ENCODE peak calls at places on chromosomes 7 and 10, in nine cellular contexts. M, H, V, J, F, E, U, Z and Y are unnamed samples.

GRCh38 chr7:151342102-151342646 is 562 bp downstream of the NUB1 start:
- DNase-seq in F (no peak), U (no peak), E (no peak), Z (no peak), V (peak; percentile 79), J (no peak), H (no peak), M (no peak), Y (peak; percentile 66)

GRCh38 chr10:128024426-128024825 is 101.8 kb downstream of the MKI67 start:
- DNase-seq in H (no peak), Z (no peak), U (no peak), F (no peak), E (no peak), M (no peak), V (no peak), J (no peak), Y (no peak)

GRCh38 chr7:117283371-117283770 is 39.5 kb downstream of the WNT2 start:
- DNase-seq in U (no peak), M (peak; percentile 81), E (no peak), V (no peak), H (peak; percentile 62), J (no peak), F (no peak), Z (no peak), Y (no peak)

GRCh38 chr7:40551685-40552576 is 417.1 kb downstream of the SUGCT start:
- DNase-seq in J (peak; percentile 61), Z (no peak), V (peak; percentile 1), U (no peak), F (no peak), H (peak; percentile 89), M (no peak), E (no peak), Y (peak; percentile 8)

GRCh38 chr7:93914581-93915066 is 6.9 kb upstream of the GNG11 start:
- DNase-seq in M (peak; percentile 46), V (no peak), U (no peak), E (no peak), H (peak; percentile 76), Z (no peak), F (no peak), J (no peak), Y (no peak)

GRCh38 chr10:86410542-86411124 is 44.0 kb upstream of the GRID1 start:
- DNase-seq in J (no peak), U (no peak), M (no peak), V (no peak), Z (no peak), F (no peak), E (no peak), H (peak; percentile 90), Y (no peak)

GRCh38 chr7:30048582-30048981 is 20.4 kb downstream of the PLEKHA8 start:
- DNase-seq in H (no peak), E (no peak), Z (no peak), F (no peak), J (no peak), V (no peak), U (no peak), M (no peak), Y (no peak)

GRCh38 chr7:100914208-100914878 is 18.7 kb upstream of the ACHE start:
- DNase-seq in J (no peak), M (no peak), Z (no peak), U (no peak), H (no peak), E (no peak), V (no peak), F (no peak), Y (no peak)

DNA sequence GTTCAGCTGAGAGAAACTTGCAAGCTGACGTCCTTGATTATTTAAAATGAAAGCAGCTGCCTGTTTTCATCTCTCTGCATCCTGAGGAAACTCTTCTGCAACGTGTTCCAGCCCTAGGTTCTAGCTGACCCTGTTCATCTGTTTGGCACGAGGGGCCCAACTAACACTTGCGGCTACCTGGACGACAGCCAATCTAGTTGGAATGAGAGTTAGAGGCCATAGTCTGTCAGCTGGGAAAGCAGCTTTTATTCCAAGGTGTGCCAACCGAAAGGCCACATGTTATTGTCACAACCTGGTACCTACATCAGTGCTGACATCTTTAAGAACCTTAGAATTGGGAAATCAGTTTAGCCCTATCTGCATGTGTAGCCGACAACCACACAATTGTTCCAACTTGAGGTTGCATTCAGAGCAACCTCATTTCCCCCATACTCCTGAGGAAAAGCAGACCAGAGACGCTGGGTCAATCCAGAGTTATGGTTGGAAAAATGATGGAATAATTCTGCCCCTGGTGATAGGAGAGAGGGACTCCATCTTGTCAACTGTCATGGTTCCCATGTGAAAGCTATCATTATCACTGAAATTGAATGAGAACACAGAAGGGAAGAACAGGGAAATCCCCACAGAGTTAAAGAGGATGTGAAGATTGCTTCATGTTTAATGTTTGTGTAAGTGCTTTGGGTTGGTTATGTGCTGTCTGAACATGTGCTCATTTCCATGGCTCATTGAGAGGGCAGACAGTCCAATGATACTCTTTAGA is 121.6 kb downstream of the EGFR start:
- DNase-seq in H (peak; percentile 93), E (no peak), Z (no peak), J (no peak), U (no peak), F (no peak), V (no peak), M (no peak), Y (peak; percentile 8)
- H3K4me3 ChIP-seq in H (no peak overlapping the region), E (no peak overlapping the region), Z (no peak overlapping the region), J (no peak overlapping the region), U (no peak overlapping the region), F (no peak overlapping the region), V (no peak overlapping the region), M (no peak overlapping the region), Y (no peak overlapping the region)

DNA sequence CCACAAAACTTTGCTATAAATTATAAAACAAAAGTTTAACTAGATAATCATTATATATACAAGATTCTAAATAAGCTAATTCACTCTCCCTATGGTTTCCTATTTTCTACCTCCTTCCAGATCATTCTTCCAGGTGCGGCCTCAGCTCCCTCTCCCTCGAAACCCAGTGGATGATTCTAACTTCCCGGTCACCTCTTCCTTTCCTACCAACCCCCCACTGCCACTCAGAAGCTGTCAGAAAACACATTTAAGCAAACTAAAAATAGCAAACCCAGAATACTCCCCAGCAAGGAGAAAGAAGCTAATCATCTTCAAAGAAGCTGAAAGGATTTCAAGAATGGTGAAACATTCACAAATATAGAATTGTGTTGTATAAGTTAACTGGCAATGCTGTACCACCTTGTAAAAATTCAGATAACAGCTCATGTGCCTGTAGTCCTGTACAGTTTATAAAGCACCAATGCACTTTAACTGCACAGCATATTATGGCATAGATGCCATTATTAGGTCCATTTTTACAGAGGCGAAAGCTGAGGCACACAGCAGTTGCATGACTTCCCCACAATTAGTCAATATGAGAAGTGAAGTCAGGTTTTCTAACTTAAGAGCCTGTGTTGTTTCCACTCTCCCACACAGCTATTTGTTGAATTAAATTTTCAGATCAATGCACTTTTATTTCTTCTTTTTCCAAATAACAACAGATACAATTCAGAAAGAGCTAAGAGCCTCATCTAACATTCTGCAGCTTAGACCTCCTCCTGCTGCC is 13.7 kb upstream of the DNTT start:
- DNase-seq in V (no peak), E (no peak), J (no peak), M (no peak), H (no peak), Z (no peak), F (no peak), U (no peak), Y (no peak)
- H3K4me3 ChIP-seq in V (no peak overlapping the region), E (no peak overlapping the region), J (no peak overlapping the region), M (no peak overlapping the region), H (no peak overlapping the region), Z (no peak overlapping the region), F (no peak overlapping the region), U (no peak overlapping the region), Y (peak overlapping the region; percentile 11)

DNA sequence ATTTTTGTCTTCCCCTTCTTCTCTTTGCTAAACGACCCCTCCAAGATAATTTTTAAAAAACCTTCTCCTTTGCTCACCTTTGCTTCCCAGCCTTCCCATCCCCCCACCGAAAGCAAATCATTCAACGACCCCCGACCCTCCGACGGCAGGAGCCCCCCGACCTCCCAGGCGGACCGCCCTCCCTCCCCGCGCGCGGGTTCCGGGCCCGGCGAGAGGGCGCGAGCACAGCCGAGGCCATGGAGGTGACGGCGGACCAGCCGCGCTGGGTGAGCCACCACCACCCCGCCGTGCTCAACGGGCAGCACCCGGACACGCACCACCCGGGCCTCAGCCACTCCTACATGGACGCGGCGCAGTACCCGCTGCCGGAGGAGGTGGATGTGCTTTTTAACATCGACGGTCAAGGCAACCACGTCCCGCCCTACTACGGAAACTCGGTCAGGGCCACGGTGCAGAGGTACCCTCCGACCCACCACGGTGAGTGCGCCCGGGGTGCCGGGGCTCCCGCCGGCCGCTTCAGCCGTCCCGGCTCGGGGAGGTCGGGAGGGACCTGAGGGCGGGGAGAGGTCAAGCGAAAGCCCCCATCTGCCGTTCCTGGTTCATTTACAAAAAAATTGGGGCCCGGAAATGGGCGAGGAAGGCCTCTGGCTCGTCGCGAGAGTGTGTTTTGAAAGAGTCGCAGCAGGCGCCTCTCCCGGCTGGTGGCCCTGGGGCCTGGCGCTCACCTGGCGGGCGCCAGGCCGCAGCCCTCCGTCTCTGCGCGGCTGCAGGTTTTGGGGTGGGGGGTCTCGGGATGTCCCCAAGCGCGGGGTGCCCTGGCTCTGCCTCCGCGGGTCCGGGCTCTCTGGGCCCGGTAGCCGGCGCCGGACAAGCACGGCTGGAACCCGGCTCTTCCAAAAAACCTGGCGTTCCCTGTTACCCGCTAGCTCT is 1.2 kb downstream of the GATA3 start:
- DNase-seq in H (no peak), V (peak; percentile 70), U (no peak), F (no peak), J (no peak), E (no peak), Z (no peak), M (no peak), Y (no peak)
- H3K4me3 ChIP-seq in H (no peak overlapping the region), V (peak overlapping the region; percentile 88), U (peak overlapping the region; percentile 68), F (peak overlapping the region; percentile 68), J (peak overlapping the region; percentile 60), E (peak overlapping the region; percentile 18), Z (peak overlapping the region; percentile 48), M (peak overlapping the region; percentile 48), Y (peak overlapping the region; percentile 35)

GRCh38 chr10:90967865-90968264 is 47.0 kb upstream of the ANKRD1 start:
- DNase-seq in U (no peak), H (no peak), F (no peak), J (no peak), Z (no peak), E (no peak), M (no peak), V (no peak), Y (no peak)

GRCh38 chr10:90969947-90970673 is 49.2 kb upstream of the ANKRD1 start:
- DNase-seq in V (peak; percentile 7), M (no peak), J (no peak), Z (no peak), U (no peak), H (peak; percentile 78), E (no peak), F (no peak), Y (no peak)

GRCh38 chr10:90969148-90969547 is 48.3 kb upstream of the ANKRD1 start:
- DNase-seq in M (no peak), V (no peak), U (no peak), E (no peak), Z (no peak), F (no peak), J (no peak), H (no peak), Y (no peak)

GRCh38 chr10:90966146-90966545 is 45.3 kb upstream of the ANKRD1 start:
- DNase-seq in U (no peak), H (no peak), J (no peak), M (no peak), E (no peak), V (no peak), F (no peak), Z (no peak), Y (no peak)

DNA sequence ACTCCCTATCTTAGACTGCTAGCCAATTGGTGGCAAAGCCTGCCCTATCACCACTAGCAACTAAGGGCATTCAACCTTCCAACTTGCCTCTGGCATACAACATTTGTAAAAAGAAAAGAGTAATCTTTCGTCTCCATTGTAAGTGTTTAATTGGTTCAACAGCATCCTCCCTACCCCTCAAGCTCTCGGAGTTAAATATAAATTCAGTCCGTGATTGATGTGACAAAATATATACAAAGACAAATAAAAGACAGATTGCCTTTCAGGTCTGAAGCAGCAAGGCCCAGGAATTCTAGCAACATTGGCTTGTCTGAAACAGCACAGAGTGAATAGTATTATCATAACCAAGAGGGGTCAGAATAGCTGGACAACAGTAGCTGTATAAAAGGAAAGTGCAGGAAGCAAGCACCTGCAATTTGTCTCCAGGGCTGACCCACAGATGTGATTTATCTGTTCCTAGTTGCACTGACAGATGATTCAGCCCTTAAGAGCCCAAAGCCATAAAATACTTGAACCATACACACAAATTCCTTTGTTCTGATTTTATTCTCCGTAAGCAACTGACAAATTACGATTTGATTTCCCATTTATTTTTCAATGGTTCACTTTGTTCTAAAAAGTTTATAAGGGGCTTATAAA is 47.7 kb upstream of the ANKRD1 start:
- DNase-seq in V (no peak), F (no peak), M (no peak), H (peak; percentile 67), U (no peak), J (no peak), E (no peak), Z (no peak), Y (no peak)
- H3K4me3 ChIP-seq in V (no peak overlapping the region), F (no peak overlapping the region), M (no peak overlapping the region), H (no peak overlapping the region), U (no peak overlapping the region), J (no peak overlapping the region), E (no peak overlapping the region), Z (no peak overlapping the region), Y (no peak overlapping the region)